ENCODE peak calls at places on chromosome 15, in nine cellular contexts. One of them, this sample, is unnamed. For H3K4me1, the result is how much of the 10 kb centered on the place peaks cover.

GRCh38 chr15:68217341-68217740 is 12.2 kb downstream of the CLN6 start:
- DNase-seq in heart right ventricle: no peak
- DNase-seq in HCT116: no peak
- DNase-seq in pancreas: no peak
- DNase-seq in cardiac muscle cell: no peak
- DNase-seq in endothelial cell of umbilical vein: no peak
- DNase-seq in ovary: peak
- DNase-seq in left ventricle myocardium inferior: peak
- DNase-seq in colonic mucosa: no peak
- DNase-seq in this sample: no peak

GRCh38 chr15:100373037-100373896 is 31.5 kb upstream of the ADAMTS17 start:
- DNase-seq in heart right ventricle: no peak
- DNase-seq in HCT116: no peak
- DNase-seq in pancreas: no peak
- DNase-seq in cardiac muscle cell: no peak
- DNase-seq in endothelial cell of umbilical vein: no peak
- DNase-seq in ovary: no peak
- DNase-seq in left ventricle myocardium inferior: no peak
- DNase-seq in colonic mucosa: no peak
- DNase-seq in this sample: no peak

GRCh38 chr15:87777054-87777498 is 479.5 kb downstream of the NTRK3 start:
- DNase-seq in heart right ventricle: peak
- DNase-seq in HCT116: no peak
- DNase-seq in pancreas: no peak
- DNase-seq in cardiac muscle cell: no peak
- DNase-seq in endothelial cell of umbilical vein: no peak
- DNase-seq in ovary: no peak
- DNase-seq in left ventricle myocardium inferior: no peak
- DNase-seq in colonic mucosa: no peak
- DNase-seq in this sample: no peak

GRCh38 chr15:80694624-80695098 is 449 bp upstream of the ABHD17C start:
- DNase-seq in heart right ventricle: peak
- DNase-seq in HCT116: no peak
- DNase-seq in pancreas: peak
- DNase-seq in cardiac muscle cell: peak
- DNase-seq in endothelial cell of umbilical vein: no peak
- DNase-seq in ovary: peak
- DNase-seq in left ventricle myocardium inferior: peak
- DNase-seq in colonic mucosa: peak
- DNase-seq in this sample: no peak

GRCh38 chr15:26449296-26449695 is 323.6 kb downstream of the GABRB3 start:
- DNase-seq in heart right ventricle: no peak
- DNase-seq in HCT116: no peak
- DNase-seq in pancreas: no peak
- DNase-seq in cardiac muscle cell: no peak
- DNase-seq in endothelial cell of umbilical vein: no peak
- DNase-seq in ovary: no peak
- DNase-seq in left ventricle myocardium inferior: no peak
- DNase-seq in colonic mucosa: no peak
- DNase-seq in this sample: no peak

GRCh38 chr15:44595246-44595645 is 58.3 kb downstream of the EIF3J start:
- DNase-seq in heart right ventricle: no peak
- DNase-seq in HCT116: no peak
- DNase-seq in pancreas: no peak
- DNase-seq in cardiac muscle cell: no peak
- DNase-seq in endothelial cell of umbilical vein: peak
- DNase-seq in ovary: no peak
- DNase-seq in left ventricle myocardium inferior: no peak
- DNase-seq in colonic mucosa: no peak
- DNase-seq in this sample: no peak

GRCh38 chr15:49270541-49271421 is 100.7 kb downstream of the GALK2 start:
- DNase-seq in heart right ventricle: no peak
- DNase-seq in HCT116: no peak
- DNase-seq in pancreas: no peak
- DNase-seq in cardiac muscle cell: no peak
- DNase-seq in endothelial cell of umbilical vein: no peak
- DNase-seq in ovary: peak
- DNase-seq in left ventricle myocardium inferior: peak
- DNase-seq in colonic mucosa: no peak
- DNase-seq in this sample: no peak

GRCh38 chr15:25670025-25670554 is 193.0 kb downstream of the ATP10A start:
- DNase-seq in heart right ventricle: peak
- DNase-seq in HCT116: no peak
- DNase-seq in pancreas: no peak
- DNase-seq in cardiac muscle cell: peak
- DNase-seq in endothelial cell of umbilical vein: no peak
- DNase-seq in ovary: peak
- DNase-seq in left ventricle myocardium inferior: peak
- DNase-seq in colonic mucosa: peak
- DNase-seq in this sample: no peak

GRCh38 chr15:89768071-89768500 is 8.0 kb upstream of the MESP2 start:
- DNase-seq in heart right ventricle: no peak
- DNase-seq in HCT116: no peak
- DNase-seq in pancreas: peak
- DNase-seq in cardiac muscle cell: no peak
- DNase-seq in endothelial cell of umbilical vein: no peak
- DNase-seq in ovary: no peak
- DNase-seq in left ventricle myocardium inferior: no peak
- DNase-seq in colonic mucosa: peak
- DNase-seq in this sample: no peak

GRCh38 chr15:88388702-88389101 is 78.5 kb downstream of the MRPL46 start:
- DNase-seq in heart right ventricle: no peak
- DNase-seq in HCT116: no peak
- DNase-seq in pancreas: no peak
- DNase-seq in cardiac muscle cell: no peak
- DNase-seq in endothelial cell of umbilical vein: no peak
- DNase-seq in ovary: no peak
- DNase-seq in left ventricle myocardium inferior: no peak
- DNase-seq in colonic mucosa: no peak
- DNase-seq in this sample: no peak

GRCh38 chr15:31792611-31793199 is 237.6 kb upstream of the CHRNA7 start:
- DNase-seq in heart right ventricle: no peak
- DNase-seq in HCT116: no peak
- DNase-seq in pancreas: no peak
- DNase-seq in cardiac muscle cell: no peak
- DNase-seq in endothelial cell of umbilical vein: no peak
- DNase-seq in ovary: no peak
- DNase-seq in left ventricle myocardium inferior: no peak
- DNase-seq in colonic mucosa: no peak
- DNase-seq in this sample: no peak

GRCh38 chr15:100030586-100031249 is 297.5 kb upstream of the LYSMD4 start:
- DNase-seq in heart right ventricle: no peak
- DNase-seq in HCT116: no peak
- DNase-seq in pancreas: no peak
- DNase-seq in cardiac muscle cell: no peak
- DNase-seq in endothelial cell of umbilical vein: no peak
- DNase-seq in ovary: no peak
- DNase-seq in left ventricle myocardium inferior: no peak
- DNase-seq in colonic mucosa: no peak
- DNase-seq in this sample: no peak

GRCh38 chr15:57343018-57343417 is 33.3 kb upstream of the CGNL1 start:
- DNase-seq in heart right ventricle: no peak
- DNase-seq in HCT116: no peak
- DNase-seq in pancreas: no peak
- DNase-seq in cardiac muscle cell: no peak
- DNase-seq in endothelial cell of umbilical vein: no peak
- DNase-seq in ovary: no peak
- DNase-seq in left ventricle myocardium inferior: no peak
- DNase-seq in colonic mucosa: no peak
- DNase-seq in this sample: no peak

GRCh38 chr15:32687556-32687955 is 30.2 kb upstream of the GREM1 start:
- DNase-seq in heart right ventricle: no peak
- DNase-seq in HCT116: no peak
- DNase-seq in pancreas: no peak
- DNase-seq in cardiac muscle cell: no peak
- DNase-seq in endothelial cell of umbilical vein: no peak
- DNase-seq in ovary: no peak
- DNase-seq in left ventricle myocardium inferior: no peak
- DNase-seq in colonic mucosa: no peak
- DNase-seq in this sample: peak

GRCh38 chr15:89132611-89133242 is 44.5 kb downstream of the ABHD2 start:
- DNase-seq in heart right ventricle: peak
- DNase-seq in HCT116: no peak
- DNase-seq in pancreas: no peak
- DNase-seq in cardiac muscle cell: no peak
- DNase-seq in endothelial cell of umbilical vein: peak
- DNase-seq in ovary: no peak
- DNase-seq in left ventricle myocardium inferior: no peak
- DNase-seq in colonic mucosa: no peak
- DNase-seq in this sample: no peak

GRCh38 chr15:33243393-33243792 is 48.9 kb upstream of the FMN1 start:
- DNase-seq in heart right ventricle: no peak
- DNase-seq in HCT116: no peak
- DNase-seq in pancreas: no peak
- DNase-seq in cardiac muscle cell: no peak
- DNase-seq in endothelial cell of umbilical vein: no peak
- DNase-seq in ovary: no peak
- DNase-seq in left ventricle myocardium inferior: no peak
- DNase-seq in colonic mucosa: no peak
- DNase-seq in this sample: no peak

GRCh38 chr15:91098451-91098850 is 1.6 kb upstream of the SV2B start:
- DNase-seq in heart right ventricle: no peak
- DNase-seq in HCT116: no peak
- DNase-seq in pancreas: no peak
- DNase-seq in cardiac muscle cell: no peak
- DNase-seq in endothelial cell of umbilical vein: no peak
- DNase-seq in ovary: no peak
- DNase-seq in left ventricle myocardium inferior: no peak
- DNase-seq in colonic mucosa: no peak
- DNase-seq in this sample: no peak

GRCh38 chr15:81108427-81108826 is 25.6 kb upstream of the CFAP161 start:
- DNase-seq in heart right ventricle: no peak
- DNase-seq in HCT116: no peak
- DNase-seq in pancreas: no peak
- DNase-seq in cardiac muscle cell: no peak
- DNase-seq in endothelial cell of umbilical vein: peak
- DNase-seq in ovary: no peak
- DNase-seq in left ventricle myocardium inferior: no peak
- DNase-seq in colonic mucosa: no peak
- DNase-seq in this sample: no peak

GRCh38 chr15:65115086-65115485 is at the start of gene UBAP1L:
- DNase-seq in heart right ventricle: no peak
- DNase-seq in HCT116: no peak
- DNase-seq in pancreas: no peak
- DNase-seq in cardiac muscle cell: no peak
- DNase-seq in endothelial cell of umbilical vein: no peak
- DNase-seq in ovary: no peak
- DNase-seq in left ventricle myocardium inferior: no peak
- DNase-seq in colonic mucosa: no peak
- DNase-seq in this sample: no peak

GRCh38 chr15:45630958-45631691 is 3.7 kb upstream of the SQOR start:
- DNase-seq in heart right ventricle: no peak
- DNase-seq in HCT116: peak
- DNase-seq in pancreas: no peak
- DNase-seq in cardiac muscle cell: no peak
- DNase-seq in endothelial cell of umbilical vein: no peak
- DNase-seq in ovary: no peak
- DNase-seq in left ventricle myocardium inferior: no peak
- DNase-seq in colonic mucosa: peak
- DNase-seq in this sample: peak

GRCh38 chr15:45225506-45226273 is 26.3 kb upstream of the SLC28A2 start:
- DNase-seq in heart right ventricle: no peak
- DNase-seq in HCT116: no peak
- DNase-seq in pancreas: no peak
- DNase-seq in cardiac muscle cell: no peak
- DNase-seq in endothelial cell of umbilical vein: no peak
- DNase-seq in ovary: no peak
- DNase-seq in left ventricle myocardium inferior: no peak
- DNase-seq in colonic mucosa: no peak
- DNase-seq in this sample: no peak

GRCh38 chr15:38647683-38648082 is 83.1 kb upstream of the RASGRP1 start:
- DNase-seq in heart right ventricle: no peak
- DNase-seq in HCT116: peak
- DNase-seq in pancreas: no peak
- DNase-seq in cardiac muscle cell: peak
- DNase-seq in endothelial cell of umbilical vein: peak
- DNase-seq in ovary: no peak
- DNase-seq in left ventricle myocardium inferior: no peak
- DNase-seq in colonic mucosa: no peak
- DNase-seq in this sample: peak
- TF ChIP-seq CTCF in heart right ventricle: peak
- TF ChIP-seq CTCF in HCT116: peak
- TF ChIP-seq CTCF in pancreas: peak
- TF ChIP-seq CTCF in cardiac muscle cell: peak
- TF ChIP-seq CTCF in endothelial cell of umbilical vein: peak
- TF ChIP-seq CTCF in ovary: no peak
- TF ChIP-seq CTCF in left ventricle myocardium inferior: peak
- TF ChIP-seq CTCF in colonic mucosa: no peak
- TF ChIP-seq CTCF in this sample: peak

GRCh38 chr15:59271595-59272201 is 65.1 kb downstream of the LDHAL6B start:
- DNase-seq in heart right ventricle: no peak
- DNase-seq in HCT116: no peak
- DNase-seq in pancreas: no peak
- DNase-seq in cardiac muscle cell: no peak
- DNase-seq in endothelial cell of umbilical vein: no peak
- DNase-seq in ovary: no peak
- DNase-seq in left ventricle myocardium inferior: no peak
- DNase-seq in colonic mucosa: no peak
- DNase-seq in this sample: no peak
- H3K4me1 ChIP-seq in heart right ventricle: under half
- H3K4me1 ChIP-seq in HCT116: half or more
- H3K4me1 ChIP-seq in pancreas: under half
- H3K4me1 ChIP-seq in cardiac muscle cell: under half
- H3K4me1 ChIP-seq in endothelial cell of umbilical vein: under half
- H3K4me1 ChIP-seq in ovary: under half
- H3K4me1 ChIP-seq in left ventricle myocardium inferior: under half
- H3K4me1 ChIP-seq in colonic mucosa: under half
- H3K4me1 ChIP-seq in this sample: half or more

DNA sequence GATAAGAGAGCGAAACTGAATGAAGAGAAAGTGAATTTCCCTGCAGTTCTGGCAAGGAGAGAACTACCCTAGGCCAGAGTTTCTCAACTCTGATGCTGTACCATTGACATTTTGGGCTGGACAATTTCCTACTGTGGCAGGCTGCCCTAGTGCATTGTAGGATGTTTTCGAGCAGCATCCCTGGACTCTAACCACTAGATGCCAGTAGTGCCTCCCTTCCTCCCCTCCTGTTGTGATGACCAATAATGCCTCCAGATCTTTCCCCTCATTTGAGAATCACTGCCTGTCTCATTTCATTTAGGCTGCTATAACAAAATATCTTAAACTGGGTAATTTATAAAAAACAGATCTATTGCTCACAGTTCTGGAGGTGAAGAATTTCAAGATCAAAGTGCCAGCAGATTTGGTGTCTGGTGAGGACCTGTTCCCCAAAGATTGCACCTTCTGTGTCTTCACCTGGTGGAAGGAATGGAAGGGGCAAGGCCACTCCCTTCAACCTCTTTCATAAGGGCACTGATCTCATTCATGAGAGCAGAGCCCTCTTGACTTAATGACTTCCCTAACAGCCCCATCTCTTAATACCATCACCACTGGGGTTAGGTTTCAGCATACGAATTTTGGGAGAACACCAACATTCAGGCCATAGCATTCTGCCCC is 188.9 kb upstream of the MEIS2 start:
- DNase-seq in heart right ventricle: no peak
- DNase-seq in HCT116: peak
- DNase-seq in pancreas: no peak
- DNase-seq in cardiac muscle cell: peak
- DNase-seq in endothelial cell of umbilical vein: no peak
- DNase-seq in ovary: no peak
- DNase-seq in left ventricle myocardium inferior: no peak
- DNase-seq in colonic mucosa: no peak
- DNase-seq in this sample: no peak
- TF ChIP-seq CTCF in heart right ventricle: peak
- TF ChIP-seq CTCF in HCT116: peak
- TF ChIP-seq CTCF in pancreas: no peak
- TF ChIP-seq CTCF in cardiac muscle cell: peak
- TF ChIP-seq CTCF in endothelial cell of umbilical vein: no peak
- TF ChIP-seq CTCF in ovary: no peak
- TF ChIP-seq CTCF in left ventricle myocardium inferior: peak
- TF ChIP-seq CTCF in colonic mucosa: no peak
- TF ChIP-seq CTCF in this sample: peak

GRCh38 chr15:55276324-55276723 is 13.3 kb downstream of the RAB27A start:
- DNase-seq in heart right ventricle: no peak
- DNase-seq in HCT116: no peak
- DNase-seq in pancreas: no peak
- DNase-seq in cardiac muscle cell: no peak
- DNase-seq in endothelial cell of umbilical vein: no peak
- DNase-seq in ovary: no peak
- DNase-seq in left ventricle myocardium inferior: no peak
- DNase-seq in colonic mucosa: no peak
- DNase-seq in this sample: no peak
- H3K4me1 ChIP-seq in heart right ventricle: under half
- H3K4me1 ChIP-seq in HCT116: under half
- H3K4me1 ChIP-seq in pancreas: under half
- H3K4me1 ChIP-seq in cardiac muscle cell: under half
- H3K4me1 ChIP-seq in endothelial cell of umbilical vein: under half
- H3K4me1 ChIP-seq in ovary: under half
- H3K4me1 ChIP-seq in left ventricle myocardium inferior: under half
- H3K4me1 ChIP-seq in colonic mucosa: under half
- H3K4me1 ChIP-seq in this sample: under half